ENCODE peak calls at places on chromosomes 13 and 19, in seven cellular contexts. Y is K562, M is NB4, W is tibial nerve, K is GM12891, H is uterus, X is transverse colon. D is an unnamed sample.

GRCh38 chr13:73303858-73304257 is 245.1 kb downstream of the KLF5 start:
- DNase-seq in M (no peak), K (no peak), Y (no peak), H (no peak), W (no peak), X (no peak), D (no peak)

GRCh38 chr13:91369432-91369831 is 21.9 kb downstream of the MIR17HG start:
- DNase-seq in X (no peak), K (no peak), H (no peak), W (no peak), Y (peak), M (no peak), D (no peak)

GRCh38 chr13:94617389-94618000 is 15.8 kb downstream of the GPR180 start:
- DNase-seq in W (peak), M (peak), X (no peak), K (no peak), Y (peak), H (no peak), D (no peak)

GRCh38 chr19:31675187-31675913 is 326.1 kb upstream of the TSHZ3 start:
- DNase-seq in X (no peak), K (no peak), M (no peak), W (no peak), Y (no peak), H (no peak), D (no peak)

GRCh38 chr13:46142692-46143238 is 37.9 kb upstream of the CPB2 start:
- DNase-seq in X (no peak), W (no peak), H (no peak), M (no peak), Y (no peak), K (no peak), D (no peak)

GRCh38 chr19:19491321-19492025 is 23.9 kb downstream of the TSSK6 start:
- DNase-seq in H (no peak), Y (no peak), W (no peak), X (no peak), M (no peak), K (no peak), D (no peak)

GRCh38 chr19:13033819-13034611 is 38.7 kb downstream of the NFIX start:
- DNase-seq in H (peak), X (peak), M (peak), K (peak), W (peak), Y (peak), D (no peak)

GRCh38 chr19:35098413-35099049 is 17.1 kb upstream of the FXYD3 start:
- DNase-seq in M (no peak), Y (no peak), W (no peak), K (no peak), H (no peak), X (no peak), D (no peak)

GRCh38 chr19:55492362-55492944 is 4.2 kb downstream of the SSC5D start:
- DNase-seq in W (no peak), K (no peak), H (peak), Y (no peak), X (no peak), M (no peak), D (no peak)

GRCh38 chr19:2478756-2479555 is 3.0 kb downstream of the GADD45B start:
- DNase-seq in H (peak), W (peak), Y (no peak), X (peak), M (peak), K (no peak), D (no peak)

GRCh38 chr13:64912141-64912540 is 2318.0 kb downstream of the PCDH9 start:
- DNase-seq in H (no peak), W (no peak), X (no peak), M (no peak), Y (no peak), K (no peak), D (no peak)

GRCh38 chr19:2166741-2167738 is 3.3 kb downstream of the DOT1L start:
- DNase-seq in H (peak), M (no peak), X (peak), K (no peak), W (peak), Y (no peak), D (no peak)

GRCh38 chr19:10644351-10645007 is 9.7 kb upstream of the ILF3 start:
- DNase-seq in M (peak), K (peak), X (peak), W (peak), H (peak), Y (peak), D (no peak)

GRCh38 chr19:7366701-7367420 is 18.1 kb downstream of the ARHGEF18 start:
- DNase-seq in Y (peak), K (no peak), X (no peak), H (no peak), M (peak), W (no peak), D (no peak)

GRCh38 chr13:29520671-29521070 is 74.8 kb downstream of the SLC7A1 start:
- DNase-seq in M (no peak), W (no peak), K (no peak), X (no peak), H (no peak), Y (no peak), D (no peak)

GRCh38 chr13:96091932-96092253 is 2.0 kb downstream of the HS6ST3 start:
- DNase-seq in W (no peak), H (no peak), M (no peak), K (no peak), Y (no peak), X (no peak), D (no peak)

GRCh38 chr13:100722517-100722916 is 47.9 kb upstream of the TMTC4 start:
- DNase-seq in Y (no peak), H (no peak), W (no peak), X (no peak), M (no peak), K (no peak), D (no peak)

GRCh38 chr13:66210677-66211076 is 1019.5 kb downstream of the PCDH9 start:
- DNase-seq in M (peak), K (no peak), Y (peak), X (no peak), H (no peak), W (no peak), D (no peak)

GRCh38 chr13:60591348-60591747 is 194.3 kb downstream of the TDRD3 start:
- DNase-seq in M (peak), K (no peak), X (no peak), H (no peak), Y (no peak), W (no peak), D (no peak)

GRCh38 chr19:15159251-15159650 is 41.5 kb downstream of the NOTCH3 start:
- DNase-seq in H (no peak), W (no peak), M (peak), K (no peak), X (no peak), Y (peak), D (no peak)

GRCh38 chr19:2483084-2483483 is 7.2 kb downstream of the GADD45B start:
- DNase-seq in H (no peak), K (no peak), Y (no peak), X (no peak), M (no peak), W (no peak), D (no peak)

GRCh38 chr13:44759222-44759721 is 183.1 kb upstream of the TSC22D1 start:
- DNase-seq in W (no peak), Y (no peak), H (no peak), K (no peak), X (peak), M (no peak), D (no peak)

GRCh38 chr19:5929179-5929578 is 15.1 kb downstream of the CAPS start:
- DNase-seq in M (no peak), X (no peak), Y (no peak), K (no peak), W (no peak), H (no peak), D (no peak)

GRCh38 chr13:38350114-38350617 is 515 bp downstream of the UFM1 start:
- DNase-seq in Y (peak), X (peak), M (peak), W (peak), K (no peak), H (peak), D (no peak)
- TF ChIP-seq POLR2A in Y (peak), X (no peak), M (no peak), W (no peak), K (peak), H (no peak), D (no peak)

GRCh38 chr13:71513414-71514063 is 353.5 kb downstream of the DACH1 start:
- DNase-seq in K (no peak), M (no peak), W (no peak), H (no peak), X (no peak), Y (no peak), D (no peak)
- TF ChIP-seq POLR2A in K (no peak), M (no peak), W (no peak), H (no peak), X (no peak), Y (no peak), D (no peak)

GRCh38 chr19:54469496-54469934 is 3.6 kb downstream of the CDC42EP5 start:
- DNase-seq in K (no peak), H (no peak), Y (no peak), W (no peak), M (no peak), X (peak), D (no peak)
- TF ChIP-seq POLR2A in K (no peak), H (no peak), Y (no peak), W (no peak), M (no peak), X (peak), D (no peak)

GRCh38 chr13:23610187-23610576 is 40.0 kb downstream of the TNFRSF19 start:
- DNase-seq in W (no peak), Y (no peak), H (no peak), K (no peak), M (no peak), X (no peak), D (no peak)
- TF ChIP-seq POLR2A in W (no peak), Y (no peak), H (no peak), K (no peak), M (no peak), X (no peak), D (no peak)

GRCh38 chr13:40662866-40663265 is 3.6 kb downstream of the FOXO1 start:
- DNase-seq in X (no peak), M (no peak), K (peak), H (no peak), W (no peak), Y (no peak), D (no peak)

GRCh38 chr13:40665754-40666057 is 735 bp downstream of the FOXO1 start:
- DNase-seq in X (no peak), M (peak), K (peak), H (no peak), W (no peak), Y (no peak), D (no peak)

GRCh38 chr13:40665061-40665753 is 1.2 kb downstream of the FOXO1 start:
- DNase-seq in M (peak), K (peak), Y (peak), H (peak), X (peak), W (no peak), D (no peak)

GRCh38 chr13:40666058-40666904 is at the start of gene FOXO1:
- DNase-seq in X (peak), Y (peak), W (peak), H (peak), K (peak), M (peak), D (peak)

GRCh38 chr13:40664100-40665060 is 2.1 kb downstream of the FOXO1 start:
- DNase-seq in W (peak), X (peak), H (peak), M (peak), Y (peak), K (peak), D (no peak)
- TF ChIP-seq POLR2A in W (no peak), X (peak), H (peak), M (no peak), Y (no peak), K (no peak), D (no peak)

GRCh38 chr19:572891-573825 is 762 bp downstream of the BSG start:
- DNase-seq in M (peak), X (peak), H (peak), Y (peak), K (no peak), W (no peak), D (no peak)

GRCh38 chr19:570315-570714 is 2.1 kb upstream of the BSG start:
- DNase-seq in W (no peak), M (no peak), X (peak), H (no peak), Y (no peak), K (no peak), D (no peak)

GRCh38 chr19:574658-575526 is 2.5 kb downstream of the BSG start:
- DNase-seq in Y (peak), K (no peak), X (no peak), H (no peak), W (no peak), M (peak), D (no peak)

GRCh38 chr19:572140-572890 is at the start of gene BSG:
- DNase-seq in M (peak), K (peak), H (peak), W (peak), X (peak), Y (peak), D (peak)

DNA sequence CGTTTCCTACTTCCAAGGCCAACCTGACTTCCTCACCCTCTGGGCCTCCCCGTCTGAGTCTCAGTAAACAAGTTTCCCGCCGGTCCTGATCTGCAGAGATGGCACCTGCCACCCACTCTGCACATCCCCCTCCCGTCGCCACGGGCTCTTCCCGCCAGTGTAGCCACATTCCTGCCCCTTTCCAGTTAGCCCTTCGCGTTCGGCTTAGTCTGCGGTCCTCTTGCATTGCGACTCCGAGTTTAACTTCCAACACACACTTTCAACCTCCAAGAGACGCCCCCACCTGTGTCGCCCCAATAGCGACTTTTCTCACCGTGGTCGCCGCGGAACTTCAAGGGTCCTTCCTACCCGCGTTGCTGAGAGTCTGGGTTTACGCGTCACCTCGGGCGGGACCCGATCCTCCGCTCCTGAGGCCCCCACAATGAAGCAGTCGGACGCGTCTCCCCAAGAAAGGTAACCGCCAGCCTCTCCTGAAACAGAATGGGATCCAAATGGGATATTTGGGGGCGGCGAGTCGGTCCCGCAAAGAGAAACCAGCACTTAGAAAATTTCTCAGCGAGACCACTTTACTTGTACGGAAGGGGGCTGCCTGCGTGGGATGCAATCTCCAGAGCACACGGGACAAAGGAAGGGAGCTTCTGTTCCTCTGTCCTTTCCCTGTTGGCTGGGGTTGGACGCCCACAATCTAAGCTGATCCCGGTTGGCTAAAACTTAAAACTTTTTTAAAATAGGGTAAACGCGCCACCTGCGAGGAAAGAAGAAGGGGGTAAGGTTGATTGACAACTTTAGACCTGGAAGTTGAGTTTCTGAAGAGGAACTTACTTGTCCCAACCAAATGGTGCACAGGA is 1.0 kb upstream of the BSG start:
- DNase-seq in Y (peak), X (peak), M (peak), W (no peak), K (no peak), H (no peak), D (no peak)
- TF ChIP-seq POLR2A in Y (peak), X (no peak), M (peak), W (no peak), K (no peak), H (no peak), D (no peak)

GRCh38 chr19:42074513-42075363 is 1.2 kb upstream of the ZNF574 start:
- DNase-seq in Y (peak), H (no peak), W (peak), K (no peak), M (peak), X (peak), D (no peak)
- TF ChIP-seq POLR2A in Y (no peak), H (no peak), W (no peak), K (peak), M (no peak), X (no peak), D (no peak)

D was measured in esophagus squamous epithelium.